ENCODE peak calls at places on chromosomes 16 and 17, in four cellular contexts. One of them, this sample, is unnamed.

GRCh38 chr17:21012736-21013135 is 30.1 kb downstream of the USP22 start:
- DNase-seq in heart right ventricle: no peak
- DNase-seq in left ventricle myocardium inferior: no peak
- DNase-seq in CD8-positive, alpha-beta T cell: no peak
- DNase-seq in this sample: no peak

GRCh38 chr16:72947379-72948237 is 100.3 kb downstream of the ZFHX3 start:
- DNase-seq in left ventricle myocardium inferior: no peak
- DNase-seq in heart right ventricle: no peak
- DNase-seq in CD8-positive, alpha-beta T cell: no peak
- DNase-seq in this sample: no peak

GRCh38 chr17:14950216-14950615 is 314.9 kb downstream of the PMP22 start:
- DNase-seq in CD8-positive, alpha-beta T cell: no peak
- DNase-seq in left ventricle myocardium inferior: no peak
- DNase-seq in heart right ventricle: no peak
- DNase-seq in this sample: peak

GRCh38 chr16:57422026-57422944 is 17.7 kb downstream of the CCL17 start:
- DNase-seq in left ventricle myocardium inferior: no peak
- DNase-seq in CD8-positive, alpha-beta T cell: no peak
- DNase-seq in heart right ventricle: peak
- DNase-seq in this sample: peak

GRCh38 chr16:68235105-68235881 is 634 bp downstream of the ESRP2 start:
- DNase-seq in heart right ventricle: no peak
- DNase-seq in left ventricle myocardium inferior: no peak
- DNase-seq in CD8-positive, alpha-beta T cell: peak
- DNase-seq in this sample: no peak

GRCh38 chr17:82023447-82024241 is 539 bp downstream of the LRRC45 start:
- DNase-seq in CD8-positive, alpha-beta T cell: no peak
- DNase-seq in left ventricle myocardium inferior: no peak
- DNase-seq in heart right ventricle: no peak
- DNase-seq in this sample: no peak

GRCh38 chr17:27751166-27751565 is 49.2 kb downstream of the NOS2 start:
- DNase-seq in CD8-positive, alpha-beta T cell: no peak
- DNase-seq in heart right ventricle: no peak
- DNase-seq in left ventricle myocardium inferior: no peak
- DNase-seq in this sample: no peak

GRCh38 chr17:81537343-81537855 is 9.2 kb downstream of the FSCN2 start:
- DNase-seq in CD8-positive, alpha-beta T cell: peak
- DNase-seq in heart right ventricle: no peak
- DNase-seq in left ventricle myocardium inferior: no peak
- DNase-seq in this sample: no peak

GRCh38 chr17:50192116-50192872 is 9.1 kb downstream of the COL1A1 start:
- DNase-seq in CD8-positive, alpha-beta T cell: no peak
- DNase-seq in heart right ventricle: no peak
- DNase-seq in left ventricle myocardium inferior: no peak
- DNase-seq in this sample: no peak

GRCh38 chr17:27320222-27320560 is 26.3 kb downstream of the WSB1 start:
- DNase-seq in left ventricle myocardium inferior: no peak
- DNase-seq in heart right ventricle: no peak
- DNase-seq in CD8-positive, alpha-beta T cell: no peak
- DNase-seq in this sample: no peak

GRCh38 chr17:2724783-2725164 is 13.2 kb upstream of the CLUH start:
- DNase-seq in heart right ventricle: no peak
- DNase-seq in CD8-positive, alpha-beta T cell: no peak
- DNase-seq in left ventricle myocardium inferior: no peak
- DNase-seq in this sample: no peak

GRCh38 chr17:1302761-1303160 is 23.3 kb downstream of the TRARG1 start:
- DNase-seq in CD8-positive, alpha-beta T cell: no peak
- DNase-seq in left ventricle myocardium inferior: no peak
- DNase-seq in heart right ventricle: no peak
- DNase-seq in this sample: no peak

GRCh38 chr16:13421726-13422125 is 498.2 kb upstream of the ERCC4 start:
- DNase-seq in CD8-positive, alpha-beta T cell: no peak
- DNase-seq in heart right ventricle: no peak
- DNase-seq in left ventricle myocardium inferior: no peak
- DNase-seq in this sample: no peak

DNA sequence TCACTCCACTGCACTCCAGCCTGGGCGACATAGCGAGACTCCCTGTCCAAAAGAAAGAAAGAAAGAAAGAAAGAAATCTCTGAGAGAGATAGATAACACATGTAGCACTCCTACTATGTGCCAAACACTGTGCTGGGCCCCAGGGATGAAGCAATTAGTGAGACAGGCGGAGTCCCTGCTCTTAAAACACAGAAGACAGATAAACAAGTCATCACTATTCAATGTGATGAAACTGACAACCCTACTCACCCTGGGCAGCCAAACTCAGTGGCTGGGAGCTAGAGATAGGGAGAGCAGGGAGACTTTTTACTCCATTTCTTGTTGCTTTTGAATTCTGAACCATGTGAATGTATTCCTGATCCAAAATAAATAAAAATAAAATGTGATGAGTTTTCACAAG is 35.2 kb upstream of the GOSR2 start:
- DNase-seq in heart right ventricle: no peak
- DNase-seq in CD8-positive, alpha-beta T cell: no peak
- DNase-seq in left ventricle myocardium inferior: no peak
- DNase-seq in this sample: no peak
- TF ChIP-seq CTCF in heart right ventricle: no peak
- TF ChIP-seq CTCF in CD8-positive, alpha-beta T cell: no peak
- TF ChIP-seq CTCF in left ventricle myocardium inferior: no peak
- TF ChIP-seq CTCF in this sample: no peak

GRCh38 chr17:31518478-31518877 is 127.0 kb downstream of the RAB11FIP4 start:
- DNase-seq in heart right ventricle: no peak
- DNase-seq in left ventricle myocardium inferior: no peak
- DNase-seq in CD8-positive, alpha-beta T cell: no peak
- DNase-seq in this sample: no peak

GRCh38 chr17:31513731-31514427 is 122.4 kb downstream of the RAB11FIP4 start:
- DNase-seq in CD8-positive, alpha-beta T cell: no peak
- DNase-seq in left ventricle myocardium inferior: no peak
- DNase-seq in heart right ventricle: no peak
- DNase-seq in this sample: no peak

GRCh38 chr17:31521632-31522283 is 130.3 kb downstream of the RAB11FIP4 start:
- DNase-seq in CD8-positive, alpha-beta T cell: no peak
- DNase-seq in heart right ventricle: no peak
- DNase-seq in left ventricle myocardium inferior: no peak
- DNase-seq in this sample: no peak

GRCh38 chr17:31515226-31515759 is 123.8 kb downstream of the RAB11FIP4 start:
- DNase-seq in left ventricle myocardium inferior: no peak
- DNase-seq in CD8-positive, alpha-beta T cell: no peak
- DNase-seq in heart right ventricle: no peak
- DNase-seq in this sample: no peak

DNA sequence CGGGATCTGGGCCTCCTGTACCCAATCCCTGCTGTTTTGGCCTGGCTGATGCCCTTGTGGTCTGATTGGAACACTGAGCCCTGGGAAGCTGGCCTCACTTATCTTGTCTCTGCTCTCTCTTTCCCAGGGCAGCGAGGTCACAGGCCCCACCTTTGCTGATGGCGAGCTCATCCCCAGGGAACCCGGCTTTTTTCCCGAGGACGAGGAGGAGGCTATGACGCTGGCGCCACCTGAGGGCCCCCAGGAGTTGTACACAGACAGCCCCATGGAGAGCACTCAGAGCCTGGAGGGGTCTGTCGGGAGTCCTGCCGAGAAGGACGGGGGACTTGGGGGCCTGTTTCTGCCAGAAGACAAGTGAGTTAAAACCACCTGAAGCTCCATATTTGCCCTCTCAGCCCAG is 126.0 kb downstream of the RAB11FIP4 start:
- DNase-seq in CD8-positive, alpha-beta T cell: no peak
- DNase-seq in left ventricle myocardium inferior: no peak
- DNase-seq in heart right ventricle: no peak
- DNase-seq in this sample: no peak
- TF ChIP-seq CTCF in CD8-positive, alpha-beta T cell: peak
- TF ChIP-seq CTCF in left ventricle myocardium inferior: peak
- TF ChIP-seq CTCF in heart right ventricle: peak
- TF ChIP-seq CTCF in this sample: peak

DNA sequence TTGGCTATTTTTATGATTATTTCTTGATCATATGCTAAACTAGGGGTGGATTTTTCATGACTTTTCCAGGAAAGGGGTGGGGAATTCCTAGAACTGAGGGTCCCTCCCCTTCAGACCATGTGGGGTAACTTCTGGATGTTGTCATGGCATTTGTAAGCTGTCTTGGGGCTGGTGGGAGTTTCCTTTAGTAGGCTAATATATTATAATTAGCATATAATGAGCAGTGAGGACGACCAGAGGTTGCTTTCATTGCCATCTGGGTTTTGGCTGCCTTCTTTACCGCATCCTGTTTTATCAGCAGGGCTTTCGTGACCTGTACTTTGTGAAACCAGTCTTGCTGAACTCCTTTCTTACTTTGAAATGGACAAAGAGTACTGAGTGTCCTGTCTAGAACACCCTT is 40.4 kb upstream of the ABCA5 start:
- DNase-seq in CD8-positive, alpha-beta T cell: no peak
- DNase-seq in left ventricle myocardium inferior: no peak
- DNase-seq in heart right ventricle: no peak
- DNase-seq in this sample: no peak
- TF ChIP-seq CTCF in CD8-positive, alpha-beta T cell: no peak
- TF ChIP-seq CTCF in left ventricle myocardium inferior: no peak
- TF ChIP-seq CTCF in heart right ventricle: no peak
- TF ChIP-seq CTCF in this sample: no peak

GRCh38 chr17:41602524-41602923 is 10.0 kb downstream of the KRT16 start:
- DNase-seq in left ventricle myocardium inferior: no peak
- DNase-seq in CD8-positive, alpha-beta T cell: no peak
- DNase-seq in heart right ventricle: no peak
- DNase-seq in this sample: no peak
- TF ChIP-seq CTCF in left ventricle myocardium inferior: no peak
- TF ChIP-seq CTCF in CD8-positive, alpha-beta T cell: no peak
- TF ChIP-seq CTCF in heart right ventricle: no peak
- TF ChIP-seq CTCF in this sample: no peak

DNA sequence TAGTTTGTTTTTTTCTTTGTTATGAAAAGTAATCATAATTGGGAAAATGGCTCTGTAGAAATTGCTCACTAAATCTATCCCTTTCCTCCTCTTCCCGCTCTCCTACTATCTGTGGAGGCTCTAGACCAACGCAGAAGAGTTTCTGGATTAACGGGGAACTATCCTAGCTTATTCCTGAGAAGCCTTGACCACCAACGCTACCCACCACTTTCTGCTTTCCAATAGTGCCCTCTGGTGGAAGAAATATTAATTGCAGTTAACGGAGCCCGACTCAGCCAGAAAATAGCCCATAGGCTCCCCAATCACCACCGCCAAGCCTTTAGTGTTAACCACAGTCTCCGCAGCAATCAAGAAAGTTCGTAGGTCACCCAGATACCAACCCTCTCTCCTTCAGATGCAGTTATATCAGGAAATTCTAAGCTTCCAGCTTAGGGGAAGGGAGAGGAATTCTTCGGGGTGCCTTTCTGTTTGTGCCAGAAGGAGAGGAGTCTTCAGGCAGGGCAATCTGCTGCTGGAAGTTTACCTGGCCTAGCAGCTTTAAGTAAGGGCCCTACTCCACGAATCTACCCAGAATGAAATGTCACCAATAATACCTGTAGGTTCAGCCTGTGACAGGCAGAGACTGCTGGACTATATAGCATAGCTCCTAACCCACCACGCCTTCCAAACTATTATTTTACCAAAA is 23.0 kb upstream of the NSRP1 start:
- DNase-seq in left ventricle myocardium inferior: no peak
- DNase-seq in heart right ventricle: peak
- DNase-seq in CD8-positive, alpha-beta T cell: no peak
- DNase-seq in this sample: no peak
- TF ChIP-seq CTCF in left ventricle myocardium inferior: peak
- TF ChIP-seq CTCF in heart right ventricle: peak
- TF ChIP-seq CTCF in CD8-positive, alpha-beta T cell: peak
- TF ChIP-seq CTCF in this sample: peak

GRCh38 chr17:69972251-69972650 is 102.8 kb upstream of the KCNJ16 start:
- DNase-seq in CD8-positive, alpha-beta T cell: no peak
- DNase-seq in heart right ventricle: no peak
- DNase-seq in left ventricle myocardium inferior: no peak
- DNase-seq in this sample: no peak
- TF ChIP-seq CTCF in CD8-positive, alpha-beta T cell: no peak
- TF ChIP-seq CTCF in heart right ventricle: no peak
- TF ChIP-seq CTCF in left ventricle myocardium inferior: no peak
- TF ChIP-seq CTCF in this sample: no peak

GRCh38 chr16:589658-590159 is at the start of gene RAB40C:
- DNase-seq in heart right ventricle: peak
- DNase-seq in left ventricle myocardium inferior: peak
- DNase-seq in CD8-positive, alpha-beta T cell: peak
- DNase-seq in this sample: peak
- TF ChIP-seq CTCF in heart right ventricle: peak
- TF ChIP-seq CTCF in left ventricle myocardium inferior: no peak
- TF ChIP-seq CTCF in CD8-positive, alpha-beta T cell: no peak
- TF ChIP-seq CTCF in this sample: no peak

DNA sequence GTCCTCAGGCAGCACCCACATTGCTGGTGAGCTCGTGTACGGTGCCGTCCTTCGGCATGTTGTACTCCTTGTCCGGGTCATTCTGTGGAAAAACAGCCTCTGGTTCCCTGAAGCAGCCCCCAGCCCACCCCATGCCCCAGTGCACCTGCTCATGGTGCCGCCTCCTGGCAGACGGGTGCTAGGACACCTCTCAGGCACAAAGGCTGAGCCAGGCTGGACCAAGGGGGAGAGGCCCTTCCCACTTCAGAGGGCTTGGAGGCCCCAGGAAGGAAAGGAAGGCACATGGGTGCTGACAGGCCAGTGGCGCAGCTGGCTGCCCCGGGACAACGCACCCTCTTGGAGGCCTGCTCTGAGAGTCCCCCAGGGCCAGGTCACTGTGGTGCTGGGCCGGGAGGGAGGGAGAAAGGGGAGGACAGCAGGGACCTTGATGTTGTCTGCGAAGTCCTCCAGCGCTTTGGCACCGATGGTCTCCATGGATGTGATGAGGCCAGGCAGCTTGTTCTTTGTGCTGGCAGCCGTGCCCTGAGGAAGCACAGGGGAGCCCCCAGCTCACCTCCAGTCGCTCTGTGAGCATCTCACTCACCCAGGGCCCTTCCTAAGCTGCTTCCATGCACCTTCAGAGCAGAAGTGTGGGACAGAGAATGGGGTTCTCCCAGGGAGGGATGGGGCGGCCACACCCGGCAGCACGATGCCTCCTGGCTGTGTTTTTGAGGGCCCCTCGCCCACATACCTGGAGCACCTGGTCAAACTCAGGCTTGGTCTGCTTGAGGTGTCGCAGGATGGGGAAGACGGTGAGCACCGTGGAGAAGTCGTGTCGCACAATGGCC is 9.3 kb downstream of the ZACN start:
- DNase-seq in left ventricle myocardium inferior: no peak
- DNase-seq in heart right ventricle: no peak
- DNase-seq in CD8-positive, alpha-beta T cell: no peak
- DNase-seq in this sample: no peak
- TF ChIP-seq CTCF in left ventricle myocardium inferior: no peak
- TF ChIP-seq CTCF in heart right ventricle: no peak
- TF ChIP-seq CTCF in CD8-positive, alpha-beta T cell: no peak
- TF ChIP-seq CTCF in this sample: no peak